ENCODE peak calls at places on chromosomes 3 and 15, in six cellular contexts. One of them, this sample, is unnamed.

GRCh38 chr15:65952425-65953053 is 83.2 kb downstream of the RAB11A start:
- DNase-seq in H9: peak; percentile 74
- DNase-seq in H1: peak; percentile 74
- DNase-seq in IMR-90: peak; percentile 65
- DNase-seq in neuronal stem cell: peak; percentile 73
- DNase-seq in mesenchymal stem cell: peak; percentile 69
- DNase-seq in this sample: peak; percentile 79

GRCh38 chr3:117114517-117115265 is 405.1 kb downstream of the TUSC7 start:
- DNase-seq in mesenchymal stem cell: no peak
- DNase-seq in IMR-90: no peak
- DNase-seq in H1: no peak
- DNase-seq in H9: no peak
- DNase-seq in neuronal stem cell: no peak
- DNase-seq in this sample: peak; percentile 49

GRCh38 chr3:194225988-194226663 is 90.2 kb downstream of the HES1 start:
- DNase-seq in mesenchymal stem cell: no peak
- DNase-seq in IMR-90: no peak
- DNase-seq in neuronal stem cell: no peak
- DNase-seq in H1: no peak
- DNase-seq in H9: no peak
- DNase-seq in this sample: no peak

GRCh38 chr3:126925411-126926171 is 57.3 kb upstream of the PLXNA1 start:
- DNase-seq in H9: no peak
- DNase-seq in mesenchymal stem cell: peak; percentile 29
- DNase-seq in H1: no peak
- DNase-seq in IMR-90: peak; percentile 34
- DNase-seq in neuronal stem cell: no peak
- DNase-seq in this sample: no peak

GRCh38 chr15:69298697-69299441 is at the start of gene PAQR5:
- DNase-seq in H1: peak; percentile 63
- DNase-seq in IMR-90: no peak
- DNase-seq in mesenchymal stem cell: peak; percentile 29
- DNase-seq in neuronal stem cell: no peak
- DNase-seq in H9: peak; percentile 54
- DNase-seq in this sample: no peak

GRCh38 chr3:170997966-170998913 is 28.3 kb downstream of the SLC2A2 start:
- DNase-seq in H1: no peak
- DNase-seq in H9: no peak
- DNase-seq in IMR-90: peak; percentile 59
- DNase-seq in neuronal stem cell: no peak
- DNase-seq in mesenchymal stem cell: peak; percentile 61
- DNase-seq in this sample: no peak

GRCh38 chr3:150324825-150325224 is 83.3 kb upstream of the TSC22D2 start:
- DNase-seq in H1: no peak
- DNase-seq in H9: no peak
- DNase-seq in mesenchymal stem cell: no peak
- DNase-seq in neuronal stem cell: no peak
- DNase-seq in IMR-90: no peak
- DNase-seq in this sample: no peak

GRCh38 chr3:46812237-46812791 is 50.9 kb downstream of the MYL3 start:
- DNase-seq in mesenchymal stem cell: peak; percentile 48
- DNase-seq in neuronal stem cell: peak; percentile 66
- DNase-seq in H9: peak; percentile 92
- DNase-seq in H1: peak; percentile 92
- DNase-seq in IMR-90: peak; percentile 29
- DNase-seq in this sample: peak; percentile 90

GRCh38 chr15:100623301-100623700 is 20.9 kb downstream of the ASB7 start:
- DNase-seq in H1: no peak
- DNase-seq in IMR-90: no peak
- DNase-seq in H9: no peak
- DNase-seq in mesenchymal stem cell: peak; percentile 66
- DNase-seq in neuronal stem cell: no peak
- DNase-seq in this sample: no peak

GRCh38 chr15:41115652-41116115 is 396 bp downstream of the INO80 start:
- DNase-seq in H1: no peak
- DNase-seq in neuronal stem cell: peak; percentile 44
- DNase-seq in mesenchymal stem cell: peak; percentile 72
- DNase-seq in H9: no peak
- DNase-seq in IMR-90: peak; percentile 48
- DNase-seq in this sample: peak; percentile 79

GRCh38 chr3:13667330-13667729 is 118.4 kb downstream of the FBLN2 start:
- DNase-seq in mesenchymal stem cell: no peak
- DNase-seq in H1: no peak
- DNase-seq in H9: no peak
- DNase-seq in IMR-90: no peak
- DNase-seq in neuronal stem cell: no peak
- DNase-seq in this sample: no peak

GRCh38 chr3:48595526-48596121 is 495 bp upstream of the COL7A1 start:
- DNase-seq in mesenchymal stem cell: peak; percentile 97
- DNase-seq in H1: peak; percentile 59
- DNase-seq in neuronal stem cell: no peak
- DNase-seq in IMR-90: peak; percentile 86
- DNase-seq in H9: peak; percentile 71
- DNase-seq in this sample: peak; percentile 86

GRCh38 chr3:184250167-184250828 is 826 bp downstream of the EEF1AKMT4 start:
- DNase-seq in mesenchymal stem cell: peak; percentile 93
- DNase-seq in H1: peak; percentile 98
- DNase-seq in neuronal stem cell: peak; percentile 90
- DNase-seq in H9: peak; percentile 94
- DNase-seq in IMR-90: peak; percentile 83
- DNase-seq in this sample: peak; percentile 97

GRCh38 chr15:40754574-40754882 is 526 bp downstream of the RMDN3 start:
- DNase-seq in mesenchymal stem cell: peak; percentile 41
- DNase-seq in H1: no peak
- DNase-seq in IMR-90: no peak
- DNase-seq in H9: no peak
- DNase-seq in neuronal stem cell: no peak
- DNase-seq in this sample: no peak

GRCh38 chr3:167876603-167877325 is 141.2 kb downstream of the SERPINI1 start:
- DNase-seq in H1: no peak
- DNase-seq in H9: no peak
- DNase-seq in neuronal stem cell: no peak
- DNase-seq in mesenchymal stem cell: peak; percentile 85
- DNase-seq in IMR-90: peak; percentile 56
- DNase-seq in this sample: peak; percentile 36

GRCh38 chr3:172685331-172686214 is 25.3 kb downstream of the NCEH1 start:
- DNase-seq in neuronal stem cell: no peak
- DNase-seq in IMR-90: peak; percentile 50
- DNase-seq in H9: no peak
- DNase-seq in H1: no peak
- DNase-seq in mesenchymal stem cell: peak; percentile 61
- DNase-seq in this sample: no peak

GRCh38 chr3:9352917-9353823 is 9.7 kb upstream of the THUMPD3 start:
- DNase-seq in H1: peak; percentile 74
- DNase-seq in IMR-90: peak; percentile 79
- DNase-seq in H9: peak; percentile 68
- DNase-seq in mesenchymal stem cell: peak; percentile 77
- DNase-seq in neuronal stem cell: peak; percentile 43
- DNase-seq in this sample: peak; percentile 79

GRCh38 chr15:67242665-67243064 is 11.8 kb downstream of the AAGAB start:
- DNase-seq in H9: no peak
- DNase-seq in IMR-90: no peak
- DNase-seq in neuronal stem cell: no peak
- DNase-seq in mesenchymal stem cell: no peak
- DNase-seq in H1: no peak
- DNase-seq in this sample: no peak

GRCh38 chr3:139113766-139114165 is 69.1 kb upstream of the PRR23C start:
- DNase-seq in neuronal stem cell: no peak
- DNase-seq in H1: peak; percentile 41
- DNase-seq in H9: peak; percentile 15
- DNase-seq in mesenchymal stem cell: no peak
- DNase-seq in IMR-90: no peak
- DNase-seq in this sample: peak; percentile 22

DNA sequence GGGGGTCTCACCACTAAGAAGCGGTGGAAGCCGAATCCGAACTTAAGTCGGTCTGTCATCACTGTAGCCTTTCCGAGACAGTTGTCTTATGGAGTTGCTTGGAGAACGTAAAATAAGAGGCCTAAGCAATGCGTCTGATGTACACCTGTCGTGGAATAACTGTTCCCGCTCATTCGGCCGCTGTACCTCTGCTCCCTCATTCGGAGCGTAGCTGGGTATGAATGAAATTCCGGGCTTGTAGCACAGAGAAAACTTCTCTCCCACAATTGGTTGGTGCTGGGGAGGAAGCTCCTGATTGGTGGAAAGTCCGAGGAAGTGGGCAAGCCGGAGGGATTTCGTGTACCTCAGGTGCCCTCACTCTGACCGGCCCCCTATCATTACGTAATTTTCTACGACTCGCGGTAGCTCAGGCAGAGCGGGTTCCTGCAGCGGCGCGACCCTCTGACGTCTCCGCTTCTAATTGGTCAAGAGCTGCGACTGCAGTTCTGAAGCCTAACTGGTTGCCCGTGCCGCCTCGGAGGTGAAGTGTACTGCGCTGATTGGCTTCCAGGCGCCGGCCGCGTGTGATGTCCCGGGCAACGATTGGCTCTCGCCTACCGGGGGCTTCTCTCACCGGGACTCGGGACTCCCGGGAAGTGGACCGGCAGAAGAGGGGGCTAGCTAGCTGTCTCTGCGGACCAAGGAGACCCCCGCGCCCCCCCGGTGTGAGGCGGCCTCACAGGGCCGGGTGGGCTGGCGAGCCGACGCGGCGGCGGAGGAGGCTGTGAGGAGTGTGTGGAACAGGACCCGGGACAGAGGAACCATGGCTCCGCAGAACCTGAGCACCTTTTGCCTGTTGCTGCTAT is at the start of gene DNAJB11:
- DNase-seq in mesenchymal stem cell: peak; percentile 100
- DNase-seq in H9: peak; percentile 100
- DNase-seq in H1: peak; percentile 98
- DNase-seq in IMR-90: peak; percentile 100
- DNase-seq in neuronal stem cell: peak; percentile 99
- DNase-seq in this sample: peak; percentile 100
- H2BK5ac ChIP-seq in mesenchymal stem cell: peak within 1 kb of the TSS; percentile 25
- H2BK5ac ChIP-seq in H9: peak within 1 kb of the TSS; percentile 34
- H2BK5ac ChIP-seq in H1: peak within 1 kb of the TSS; percentile 20
- H2BK5ac ChIP-seq in IMR-90: peak within 1 kb of the TSS; percentile 51
- H2BK5ac ChIP-seq in neuronal stem cell: peak within 1 kb of the TSS; percentile 88
- H2BK5ac ChIP-seq in this sample: no peak within 1 kb of the TSS

DNA sequence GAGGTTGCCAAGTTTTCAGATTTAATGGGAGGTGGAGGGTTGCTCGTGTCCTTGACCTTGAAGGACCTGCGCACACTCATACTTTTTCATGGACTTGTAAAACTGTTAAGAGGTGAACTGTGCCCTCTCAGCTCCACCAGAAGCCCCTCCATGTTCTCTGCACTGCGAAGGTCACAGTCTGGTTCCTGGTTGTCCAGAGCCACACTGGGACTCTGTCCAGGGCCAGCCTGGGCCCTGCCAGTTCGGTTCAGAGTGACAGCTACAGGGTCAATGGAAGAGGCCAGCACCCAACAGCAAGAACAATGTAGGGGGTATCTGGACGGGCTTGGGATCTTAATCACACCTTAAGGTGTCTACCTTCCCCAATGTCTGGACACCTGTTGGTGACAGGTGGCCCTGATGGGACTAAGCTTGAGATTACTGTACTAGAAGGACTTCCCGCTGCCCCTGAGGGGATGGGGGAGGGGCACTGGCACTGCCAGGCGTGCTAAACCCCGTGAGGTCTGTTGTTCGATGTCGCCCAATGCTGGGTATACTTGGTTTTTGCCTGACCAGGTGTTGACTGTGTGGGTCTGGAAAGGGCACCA is 34.7 kb downstream of the GRK7 start:
- DNase-seq in IMR-90: no peak
- DNase-seq in mesenchymal stem cell: no peak
- DNase-seq in H1: no peak
- DNase-seq in H9: no peak
- DNase-seq in neuronal stem cell: no peak
- DNase-seq in this sample: peak; percentile 11
- H2BK5ac ChIP-seq in IMR-90: no peak overlapping the region
- H2BK5ac ChIP-seq in mesenchymal stem cell: no peak overlapping the region
- H2BK5ac ChIP-seq in H1: peak overlapping the region; percentile 54
- H2BK5ac ChIP-seq in H9: no peak overlapping the region
- H2BK5ac ChIP-seq in neuronal stem cell: peak overlapping the region; percentile 7
- H2BK5ac ChIP-seq in this sample: peak overlapping the region; percentile 63

GRCh38 chr15:31376511-31376910 is 49.9 kb downstream of the KLF13 start:
- DNase-seq in IMR-90: no peak
- DNase-seq in neuronal stem cell: no peak
- DNase-seq in H9: no peak
- DNase-seq in H1: no peak
- DNase-seq in mesenchymal stem cell: no peak
- DNase-seq in this sample: no peak
- H2BK5ac ChIP-seq in IMR-90: no peak overlapping the region
- H2BK5ac ChIP-seq in neuronal stem cell: no peak overlapping the region
- H2BK5ac ChIP-seq in H9: no peak overlapping the region
- H2BK5ac ChIP-seq in H1: no peak overlapping the region
- H2BK5ac ChIP-seq in mesenchymal stem cell: no peak overlapping the region
- H2BK5ac ChIP-seq in this sample: no peak overlapping the region

GRCh38 chr3:15273214-15273613 is 59.2 kb downstream of the SH3BP5 start:
- DNase-seq in IMR-90: no peak
- DNase-seq in H9: no peak
- DNase-seq in H1: no peak
- DNase-seq in neuronal stem cell: no peak
- DNase-seq in mesenchymal stem cell: no peak
- DNase-seq in this sample: no peak

GRCh38 chr3:15269091-15269989 is 63.0 kb downstream of the SH3BP5 start:
- DNase-seq in H9: peak; percentile 67
- DNase-seq in neuronal stem cell: no peak
- DNase-seq in H1: peak; percentile 38
- DNase-seq in mesenchymal stem cell: peak; percentile 96
- DNase-seq in IMR-90: peak; percentile 96
- DNase-seq in this sample: peak; percentile 52

GRCh38 chr3:15271785-15272381 is 60.5 kb downstream of the SH3BP5 start:
- DNase-seq in IMR-90: no peak
- DNase-seq in mesenchymal stem cell: no peak
- DNase-seq in H9: no peak
- DNase-seq in neuronal stem cell: no peak
- DNase-seq in H1: no peak
- DNase-seq in this sample: no peak

GRCh38 chr3:15271030-15271429 is 61.4 kb downstream of the SH3BP5 start:
- DNase-seq in H1: no peak
- DNase-seq in IMR-90: no peak
- DNase-seq in H9: no peak
- DNase-seq in neuronal stem cell: no peak
- DNase-seq in mesenchymal stem cell: no peak
- DNase-seq in this sample: no peak

GRCh38 chr3:15272431-15273196 is 59.8 kb downstream of the SH3BP5 start:
- DNase-seq in H1: no peak
- DNase-seq in H9: no peak
- DNase-seq in IMR-90: no peak
- DNase-seq in mesenchymal stem cell: no peak
- DNase-seq in neuronal stem cell: no peak
- DNase-seq in this sample: peak; percentile 72
- H2BK5ac ChIP-seq in H1: no peak overlapping the region
- H2BK5ac ChIP-seq in H9: no peak overlapping the region
- H2BK5ac ChIP-seq in IMR-90: no peak overlapping the region
- H2BK5ac ChIP-seq in mesenchymal stem cell: no peak overlapping the region
- H2BK5ac ChIP-seq in neuronal stem cell: no peak overlapping the region
- H2BK5ac ChIP-seq in this sample: no peak overlapping the region

This sample was measured in mesendoderm.